ENCODE peak calls at places on chromosome 20, in six cellular contexts. One of them, this sample, is unnamed.

GRCh38 chr20:53773792-53774371 is 180.2 kb upstream of the ZNF217 start:
- DNase-seq in progenitor cell of endocrine pancreas: no peak
- DNase-seq in stimulated activated CD8-positive, alpha-beta memory T cell treated with anti-CD3 and anti-CD28 coated beads, Interleukin-2, amount 100 ng/mL, for 48 hours: no peak
- DNase-seq in cardiac muscle cell: no peak
- DNase-seq in mammary epithelial cell: peak; percentile 94
- DNase-seq in fibroblast of mammary gland: peak; percentile 97
- DNase-seq in this sample: peak; percentile 85

GRCh38 chr20:62711703-62712101 is 3.1 kb downstream of the NTSR1 start:
- DNase-seq in fibroblast of mammary gland: no peak
- DNase-seq in progenitor cell of endocrine pancreas: no peak
- DNase-seq in cardiac muscle cell: no peak
- DNase-seq in mammary epithelial cell: no peak
- DNase-seq in stimulated activated CD8-positive, alpha-beta memory T cell treated with anti-CD3 and anti-CD28 coated beads, Interleukin-2, amount 100 ng/mL, for 48 hours: no peak
- DNase-seq in this sample: no peak

GRCh38 chr20:41592516-41593192 is 25.5 kb downstream of the CHD6 start:
- DNase-seq in mammary epithelial cell: no peak
- DNase-seq in cardiac muscle cell: no peak
- DNase-seq in progenitor cell of endocrine pancreas: no peak
- DNase-seq in stimulated activated CD8-positive, alpha-beta memory T cell treated with anti-CD3 and anti-CD28 coated beads, Interleukin-2, amount 100 ng/mL, for 48 hours: no peak
- DNase-seq in fibroblast of mammary gland: no peak
- DNase-seq in this sample: no peak

GRCh38 chr20:46011631-46012482 is 3.1 kb downstream of the MMP9 start:
- DNase-seq in fibroblast of mammary gland: peak; percentile 69
- DNase-seq in stimulated activated CD8-positive, alpha-beta memory T cell treated with anti-CD3 and anti-CD28 coated beads, Interleukin-2, amount 100 ng/mL, for 48 hours: no peak
- DNase-seq in progenitor cell of endocrine pancreas: no peak
- DNase-seq in mammary epithelial cell: no peak
- DNase-seq in cardiac muscle cell: no peak
- DNase-seq in this sample: peak; percentile 41

GRCh38 chr20:32987044-32987825 is 17.0 kb downstream of the SUN5 start:
- DNase-seq in stimulated activated CD8-positive, alpha-beta memory T cell treated with anti-CD3 and anti-CD28 coated beads, Interleukin-2, amount 100 ng/mL, for 48 hours: no peak
- DNase-seq in progenitor cell of endocrine pancreas: no peak
- DNase-seq in fibroblast of mammary gland: no peak
- DNase-seq in mammary epithelial cell: no peak
- DNase-seq in cardiac muscle cell: no peak
- DNase-seq in this sample: no peak

GRCh38 chr20:50717974-50718761 is 13.2 kb upstream of the PARD6B start:
- DNase-seq in fibroblast of mammary gland: peak; percentile 46
- DNase-seq in stimulated activated CD8-positive, alpha-beta memory T cell treated with anti-CD3 and anti-CD28 coated beads, Interleukin-2, amount 100 ng/mL, for 48 hours: no peak
- DNase-seq in cardiac muscle cell: no peak
- DNase-seq in mammary epithelial cell: no peak
- DNase-seq in progenitor cell of endocrine pancreas: no peak
- DNase-seq in this sample: no peak

GRCh38 chr20:18692453-18692852 is 104.6 kb downstream of the DTD1 start:
- DNase-seq in mammary epithelial cell: no peak
- DNase-seq in cardiac muscle cell: no peak
- DNase-seq in progenitor cell of endocrine pancreas: no peak
- DNase-seq in stimulated activated CD8-positive, alpha-beta memory T cell treated with anti-CD3 and anti-CD28 coated beads, Interleukin-2, amount 100 ng/mL, for 48 hours: no peak
- DNase-seq in fibroblast of mammary gland: peak; percentile 29
- DNase-seq in this sample: peak; percentile 21

GRCh38 chr20:60011512-60012507 is 53.6 kb downstream of the CDH26 start:
- DNase-seq in cardiac muscle cell: no peak
- DNase-seq in progenitor cell of endocrine pancreas: no peak
- DNase-seq in fibroblast of mammary gland: no peak
- DNase-seq in stimulated activated CD8-positive, alpha-beta memory T cell treated with anti-CD3 and anti-CD28 coated beads, Interleukin-2, amount 100 ng/mL, for 48 hours: no peak
- DNase-seq in mammary epithelial cell: no peak
- DNase-seq in this sample: no peak

GRCh38 chr20:59765599-59766177 is 161.3 kb downstream of the PHACTR3 start:
- DNase-seq in cardiac muscle cell: no peak
- DNase-seq in mammary epithelial cell: peak; percentile 24
- DNase-seq in progenitor cell of endocrine pancreas: peak; percentile 20
- DNase-seq in fibroblast of mammary gland: peak; percentile 1
- DNase-seq in stimulated activated CD8-positive, alpha-beta memory T cell treated with anti-CD3 and anti-CD28 coated beads, Interleukin-2, amount 100 ng/mL, for 48 hours: no peak
- DNase-seq in this sample: peak; percentile 27

GRCh38 chr20:38200646-38201045 is 35.6 kb upstream of the TGM2 start:
- DNase-seq in fibroblast of mammary gland: no peak
- DNase-seq in mammary epithelial cell: no peak
- DNase-seq in stimulated activated CD8-positive, alpha-beta memory T cell treated with anti-CD3 and anti-CD28 coated beads, Interleukin-2, amount 100 ng/mL, for 48 hours: no peak
- DNase-seq in cardiac muscle cell: no peak
- DNase-seq in progenitor cell of endocrine pancreas: no peak
- DNase-seq in this sample: no peak

GRCh38 chr20:15399781-15400180 is 1062.4 kb upstream of the FLRT3 start:
- DNase-seq in cardiac muscle cell: no peak
- DNase-seq in progenitor cell of endocrine pancreas: no peak
- DNase-seq in stimulated activated CD8-positive, alpha-beta memory T cell treated with anti-CD3 and anti-CD28 coated beads, Interleukin-2, amount 100 ng/mL, for 48 hours: no peak
- DNase-seq in mammary epithelial cell: no peak
- DNase-seq in fibroblast of mammary gland: no peak
- DNase-seq in this sample: no peak

GRCh38 chr20:50471231-50471630 is 39.0 kb upstream of the PTPN1 start:
- DNase-seq in fibroblast of mammary gland: no peak
- DNase-seq in mammary epithelial cell: no peak
- DNase-seq in stimulated activated CD8-positive, alpha-beta memory T cell treated with anti-CD3 and anti-CD28 coated beads, Interleukin-2, amount 100 ng/mL, for 48 hours: no peak
- DNase-seq in progenitor cell of endocrine pancreas: no peak
- DNase-seq in cardiac muscle cell: no peak
- DNase-seq in this sample: no peak

GRCh38 chr20:7352165-7352564 is 584.7 kb downstream of the BMP2 start:
- DNase-seq in fibroblast of mammary gland: no peak
- DNase-seq in stimulated activated CD8-positive, alpha-beta memory T cell treated with anti-CD3 and anti-CD28 coated beads, Interleukin-2, amount 100 ng/mL, for 48 hours: no peak
- DNase-seq in cardiac muscle cell: no peak
- DNase-seq in progenitor cell of endocrine pancreas: no peak
- DNase-seq in mammary epithelial cell: no peak
- DNase-seq in this sample: no peak

GRCh38 chr20:51284871-51285270 is 257.6 kb downstream of the NFATC2 start:
- DNase-seq in cardiac muscle cell: no peak
- DNase-seq in fibroblast of mammary gland: no peak
- DNase-seq in mammary epithelial cell: no peak
- DNase-seq in progenitor cell of endocrine pancreas: no peak
- DNase-seq in stimulated activated CD8-positive, alpha-beta memory T cell treated with anti-CD3 and anti-CD28 coated beads, Interleukin-2, amount 100 ng/mL, for 48 hours: no peak
- DNase-seq in this sample: no peak

GRCh38 chr20:478010-478948 is 15.9 kb upstream of the TBC1D20 start:
- DNase-seq in cardiac muscle cell: no peak
- DNase-seq in progenitor cell of endocrine pancreas: no peak
- DNase-seq in fibroblast of mammary gland: peak; percentile 87
- DNase-seq in mammary epithelial cell: peak; percentile 12
- DNase-seq in stimulated activated CD8-positive, alpha-beta memory T cell treated with anti-CD3 and anti-CD28 coated beads, Interleukin-2, amount 100 ng/mL, for 48 hours: no peak
- DNase-seq in this sample: peak; percentile 35

GRCh38 chr20:24873015-24873620 is 76.0 kb upstream of the CST7 start:
- DNase-seq in progenitor cell of endocrine pancreas: no peak
- DNase-seq in fibroblast of mammary gland: no peak
- DNase-seq in cardiac muscle cell: no peak
- DNase-seq in mammary epithelial cell: no peak
- DNase-seq in stimulated activated CD8-positive, alpha-beta memory T cell treated with anti-CD3 and anti-CD28 coated beads, Interleukin-2, amount 100 ng/mL, for 48 hours: no peak
- DNase-seq in this sample: no peak

GRCh38 chr20:45910670-45911485 is 1.1 kb downstream of the PLTP start:
- DNase-seq in cardiac muscle cell: peak; percentile 99
- DNase-seq in fibroblast of mammary gland: peak; percentile 100
- DNase-seq in mammary epithelial cell: peak; percentile 79
- DNase-seq in progenitor cell of endocrine pancreas: peak; percentile 91
- DNase-seq in stimulated activated CD8-positive, alpha-beta memory T cell treated with anti-CD3 and anti-CD28 coated beads, Interleukin-2, amount 100 ng/mL, for 48 hours: peak; percentile 94
- DNase-seq in this sample: peak; percentile 97

GRCh38 chr20:16528078-16528477 is 45.2 kb downstream of the KIF16B start:
- DNase-seq in progenitor cell of endocrine pancreas: no peak
- DNase-seq in stimulated activated CD8-positive, alpha-beta memory T cell treated with anti-CD3 and anti-CD28 coated beads, Interleukin-2, amount 100 ng/mL, for 48 hours: no peak
- DNase-seq in fibroblast of mammary gland: peak; percentile 97
- DNase-seq in cardiac muscle cell: no peak
- DNase-seq in mammary epithelial cell: peak; percentile 92
- DNase-seq in this sample: peak; percentile 63

GRCh38 chr20:19210426-19211155 is 1.9 kb upstream of the SLC24A3 start:
- DNase-seq in cardiac muscle cell: no peak
- DNase-seq in mammary epithelial cell: no peak
- DNase-seq in progenitor cell of endocrine pancreas: no peak
- DNase-seq in stimulated activated CD8-positive, alpha-beta memory T cell treated with anti-CD3 and anti-CD28 coated beads, Interleukin-2, amount 100 ng/mL, for 48 hours: no peak
- DNase-seq in fibroblast of mammary gland: peak; percentile 52
- DNase-seq in this sample: no peak

GRCh38 chr20:4795394-4795793 is 73.7 kb downstream of the PRND start:
- DNase-seq in progenitor cell of endocrine pancreas: no peak
- DNase-seq in mammary epithelial cell: peak; percentile 62
- DNase-seq in stimulated activated CD8-positive, alpha-beta memory T cell treated with anti-CD3 and anti-CD28 coated beads, Interleukin-2, amount 100 ng/mL, for 48 hours: no peak
- DNase-seq in cardiac muscle cell: no peak
- DNase-seq in fibroblast of mammary gland: peak; percentile 86
- DNase-seq in this sample: peak; percentile 86

GRCh38 chr20:41214666-41215065 is 77.3 kb downstream of the PLCG1 start:
- DNase-seq in progenitor cell of endocrine pancreas: no peak
- DNase-seq in fibroblast of mammary gland: no peak
- DNase-seq in stimulated activated CD8-positive, alpha-beta memory T cell treated with anti-CD3 and anti-CD28 coated beads, Interleukin-2, amount 100 ng/mL, for 48 hours: no peak
- DNase-seq in cardiac muscle cell: no peak
- DNase-seq in mammary epithelial cell: no peak
- DNase-seq in this sample: no peak

GRCh38 chr20:40293740-40294139 is 395.3 kb downstream of the MAFB start:
- DNase-seq in cardiac muscle cell: no peak
- DNase-seq in mammary epithelial cell: no peak
- DNase-seq in progenitor cell of endocrine pancreas: no peak
- DNase-seq in fibroblast of mammary gland: peak; percentile 64
- DNase-seq in stimulated activated CD8-positive, alpha-beta memory T cell treated with anti-CD3 and anti-CD28 coated beads, Interleukin-2, amount 100 ng/mL, for 48 hours: no peak
- DNase-seq in this sample: no peak

GRCh38 chr20:62824476-62825287 is 7.8 kb downstream of the COL9A3 start:
- DNase-seq in progenitor cell of endocrine pancreas: no peak
- DNase-seq in cardiac muscle cell: peak; percentile 68
- DNase-seq in stimulated activated CD8-positive, alpha-beta memory T cell treated with anti-CD3 and anti-CD28 coated beads, Interleukin-2, amount 100 ng/mL, for 48 hours: no peak
- DNase-seq in mammary epithelial cell: no peak
- DNase-seq in fibroblast of mammary gland: no peak
- DNase-seq in this sample: no peak

GRCh38 chr20:42483694-42484303 is 705.9 kb downstream of the PTPRT start:
- DNase-seq in progenitor cell of endocrine pancreas: no peak
- DNase-seq in mammary epithelial cell: no peak
- DNase-seq in fibroblast of mammary gland: no peak
- DNase-seq in cardiac muscle cell: peak; percentile 53
- DNase-seq in stimulated activated CD8-positive, alpha-beta memory T cell treated with anti-CD3 and anti-CD28 coated beads, Interleukin-2, amount 100 ng/mL, for 48 hours: no peak
- DNase-seq in this sample: no peak

GRCh38 chr20:39899881-39900280 is 789.2 kb downstream of the MAFB start:
- DNase-seq in mammary epithelial cell: no peak
- DNase-seq in fibroblast of mammary gland: no peak
- DNase-seq in stimulated activated CD8-positive, alpha-beta memory T cell treated with anti-CD3 and anti-CD28 coated beads, Interleukin-2, amount 100 ng/mL, for 48 hours: no peak
- DNase-seq in progenitor cell of endocrine pancreas: no peak
- DNase-seq in cardiac muscle cell: no peak
- DNase-seq in this sample: no peak

GRCh38 chr20:11352041-11352440 is 565.7 kb upstream of the BTBD3 start:
- DNase-seq in cardiac muscle cell: no peak
- DNase-seq in stimulated activated CD8-positive, alpha-beta memory T cell treated with anti-CD3 and anti-CD28 coated beads, Interleukin-2, amount 100 ng/mL, for 48 hours: no peak
- DNase-seq in mammary epithelial cell: no peak
- DNase-seq in fibroblast of mammary gland: no peak
- DNase-seq in progenitor cell of endocrine pancreas: no peak
- DNase-seq in this sample: no peak

GRCh38 chr20:61726979-61727378 is 338.7 kb downstream of the TAF4 start:
- DNase-seq in fibroblast of mammary gland: no peak
- DNase-seq in progenitor cell of endocrine pancreas: no peak
- DNase-seq in mammary epithelial cell: no peak
- DNase-seq in cardiac muscle cell: no peak
- DNase-seq in stimulated activated CD8-positive, alpha-beta memory T cell treated with anti-CD3 and anti-CD28 coated beads, Interleukin-2, amount 100 ng/mL, for 48 hours: no peak
- DNase-seq in this sample: no peak

GRCh38 chr20:37541326-37541725 is 13.7 kb upstream of the BLCAP start:
- DNase-seq in fibroblast of mammary gland: no peak
- DNase-seq in cardiac muscle cell: no peak
- DNase-seq in mammary epithelial cell: no peak
- DNase-seq in stimulated activated CD8-positive, alpha-beta memory T cell treated with anti-CD3 and anti-CD28 coated beads, Interleukin-2, amount 100 ng/mL, for 48 hours: no peak
- DNase-seq in progenitor cell of endocrine pancreas: no peak
- DNase-seq in this sample: no peak

GRCh38 chr20:47246061-47246460 is 110.4 kb downstream of the ZMYND8 start:
- DNase-seq in mammary epithelial cell: no peak
- DNase-seq in progenitor cell of endocrine pancreas: no peak
- DNase-seq in fibroblast of mammary gland: no peak
- DNase-seq in cardiac muscle cell: no peak
- DNase-seq in stimulated activated CD8-positive, alpha-beta memory T cell treated with anti-CD3 and anti-CD28 coated beads, Interleukin-2, amount 100 ng/mL, for 48 hours: no peak
- DNase-seq in this sample: no peak

GRCh38 chr20:46341374-46342044 is 33.2 kb upstream of the CDH22 start:
- DNase-seq in fibroblast of mammary gland: no peak
- DNase-seq in mammary epithelial cell: no peak
- DNase-seq in stimulated activated CD8-positive, alpha-beta memory T cell treated with anti-CD3 and anti-CD28 coated beads, Interleukin-2, amount 100 ng/mL, for 48 hours: no peak
- DNase-seq in progenitor cell of endocrine pancreas: no peak
- DNase-seq in cardiac muscle cell: no peak
- DNase-seq in this sample: no peak

GRCh38 chr20:36469973-36470372 is 71.3 kb upstream of the MYL9 start:
- DNase-seq in cardiac muscle cell: no peak
- DNase-seq in fibroblast of mammary gland: no peak
- DNase-seq in stimulated activated CD8-positive, alpha-beta memory T cell treated with anti-CD3 and anti-CD28 coated beads, Interleukin-2, amount 100 ng/mL, for 48 hours: no peak
- DNase-seq in mammary epithelial cell: no peak
- DNase-seq in progenitor cell of endocrine pancreas: no peak
- DNase-seq in this sample: no peak

GRCh38 chr20:44856847-44857448 is 28.6 kb upstream of the YWHAB start:
- DNase-seq in fibroblast of mammary gland: peak; percentile 16
- DNase-seq in cardiac muscle cell: no peak
- DNase-seq in mammary epithelial cell: no peak
- DNase-seq in stimulated activated CD8-positive, alpha-beta memory T cell treated with anti-CD3 and anti-CD28 coated beads, Interleukin-2, amount 100 ng/mL, for 48 hours: no peak
- DNase-seq in progenitor cell of endocrine pancreas: no peak
- DNase-seq in this sample: no peak

GRCh38 chr20:16477632-16478031 is 95.6 kb downstream of the KIF16B start:
- DNase-seq in progenitor cell of endocrine pancreas: no peak
- DNase-seq in fibroblast of mammary gland: peak; percentile 19
- DNase-seq in mammary epithelial cell: no peak
- DNase-seq in cardiac muscle cell: no peak
- DNase-seq in stimulated activated CD8-positive, alpha-beta memory T cell treated with anti-CD3 and anti-CD28 coated beads, Interleukin-2, amount 100 ng/mL, for 48 hours: no peak
- DNase-seq in this sample: no peak